ENCODE peak calls at places on chromosomes 7 and 10, in five cellular contexts. Q is A549, Y is HCT116, F is GM23248, H is fibroblast of lung. C is an unnamed sample.

GRCh38 chr7:88357794-88358533 is 51.3 kb upstream of the STEAP4 start:
- DNase-seq in Q (peak), Y (no peak), F (peak), H (no peak), C (peak)

GRCh38 chr10:14560274-14560673 is 214.4 kb downstream of the FAM107B start:
- DNase-seq in Q (peak), Y (peak), F (peak), H (peak), C (no peak)

GRCh38 chr10:21694646-21695045 is 160.6 kb downstream of the MLLT10 start:
- DNase-seq in Q (no peak), Y (no peak), F (no peak), H (peak), C (no peak)

GRCh38 chr10:96767611-96768010 is 47.3 kb upstream of the PIK3AP1 start:
- DNase-seq in Q (no peak), Y (no peak), F (peak), H (no peak), C (no peak)

GRCh38 chr10:17116193-17116592 is 13.4 kb downstream of the CUBN start:
- DNase-seq in Q (no peak), Y (no peak), F (no peak), H (no peak), C (no peak)

GRCh38 chr7:48109848-48110663 is 21.0 kb downstream of the UPP1 start:
- DNase-seq in Q (peak), Y (peak), F (peak), H (peak), C (peak)

GRCh38 chr10:131354380-131354779 is 42.9 kb upstream of the TCERG1L start:
- DNase-seq in Q (no peak), Y (no peak), F (peak), H (no peak), C (no peak)

GRCh38 chr7:134406431-134406830 is 52.5 kb downstream of the AKR1B1 start:
- DNase-seq in Q (no peak), Y (no peak), F (no peak), H (no peak), C (no peak)

GRCh38 chr10:110153396-110153795 is 54.0 kb upstream of the MXI1 start:
- DNase-seq in Q (no peak), Y (no peak), F (no peak), H (no peak), C (no peak)

GRCh38 chr10:78742730-78743615 is 325.8 kb upstream of the ZMIZ1 start:
- DNase-seq in Q (no peak), Y (no peak), F (no peak), H (peak), C (no peak)

GRCh38 chr10:122343936-122344335 is 30.6 kb upstream of the PLEKHA1 start:
- DNase-seq in Q (no peak), Y (no peak), F (no peak), H (no peak), C (no peak)

GRCh38 chr10:129837909-129838582 is 126.0 kb downstream of the EBF3 start:
- DNase-seq in Q (no peak), Y (no peak), F (no peak), H (no peak), C (no peak)

GRCh38 chr7:93145324-93145723 is 2.9 kb downstream of the SAMD9L start:
- DNase-seq in Q (no peak), Y (no peak), F (no peak), H (no peak), C (no peak)

GRCh38 chr10:42690449-42691360 is 52.3 kb upstream of the ZNF33B start:
- DNase-seq in Q (peak), Y (peak), F (no peak), H (no peak), C (no peak)

GRCh38 chr10:78215645-78216044 is 182.0 kb downstream of the RPS24 start:
- DNase-seq in Q (no peak), Y (no peak), F (peak), H (peak), C (no peak)

GRCh38 chr7:142279616-142280015 is 21.8 kb upstream of the PRSS58 start:
- DNase-seq in Q (no peak), Y (no peak), F (no peak), H (no peak), C (no peak)

GRCh38 chr7:3200504-3200903 is 100.5 kb upstream of the SDK1 start:
- DNase-seq in Q (peak), Y (peak), F (peak), H (peak), C (no peak)

DNA sequence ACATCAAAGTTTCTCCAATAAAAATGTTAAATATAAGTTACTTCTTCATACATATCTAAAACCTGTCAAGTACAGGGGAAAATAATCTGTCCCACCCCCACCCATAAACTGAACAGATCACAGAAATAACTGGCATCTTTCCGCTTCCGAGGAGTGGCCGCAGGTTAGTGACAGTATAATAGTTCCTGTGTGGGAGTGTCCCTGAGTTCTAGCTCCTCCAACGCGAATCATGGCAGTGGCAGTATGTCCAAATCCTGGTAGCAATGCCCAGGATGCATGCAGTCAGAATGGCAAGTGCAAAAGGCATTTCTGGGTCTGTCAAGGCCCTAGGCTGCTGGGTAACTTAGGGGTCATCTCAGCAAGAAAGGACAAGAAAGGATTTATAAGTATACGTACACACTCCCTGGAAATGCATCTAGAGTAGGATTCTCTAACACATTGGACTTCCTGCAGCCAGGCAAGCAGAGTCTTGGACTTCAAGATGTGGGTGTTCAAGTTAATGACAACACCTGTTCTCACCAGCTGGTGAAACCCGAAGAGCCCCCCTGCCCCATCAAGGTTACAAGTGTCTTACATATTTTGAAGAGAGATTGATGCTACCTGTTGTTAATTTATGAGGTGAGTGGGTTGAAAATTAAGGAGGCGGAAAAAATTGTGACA is 94.4 kb upstream of the COL1A2 start:
- DNase-seq in Q (peak), Y (no peak), F (peak), H (no peak), C (no peak)
- H3K4me2 ChIP-seq in Q (peak), Y (peak), F (peak), H (peak), C (no peak)

GRCh38 chr7:94368371-94368791 is 26.3 kb upstream of the COL1A2 start:
- DNase-seq in Q (no peak), Y (no peak), F (peak), H (peak), C (no peak)
- H3K4me3 ChIP-seq in Q (no peak), Y (no peak), F (peak), H (no peak), C (no peak)

DNA sequence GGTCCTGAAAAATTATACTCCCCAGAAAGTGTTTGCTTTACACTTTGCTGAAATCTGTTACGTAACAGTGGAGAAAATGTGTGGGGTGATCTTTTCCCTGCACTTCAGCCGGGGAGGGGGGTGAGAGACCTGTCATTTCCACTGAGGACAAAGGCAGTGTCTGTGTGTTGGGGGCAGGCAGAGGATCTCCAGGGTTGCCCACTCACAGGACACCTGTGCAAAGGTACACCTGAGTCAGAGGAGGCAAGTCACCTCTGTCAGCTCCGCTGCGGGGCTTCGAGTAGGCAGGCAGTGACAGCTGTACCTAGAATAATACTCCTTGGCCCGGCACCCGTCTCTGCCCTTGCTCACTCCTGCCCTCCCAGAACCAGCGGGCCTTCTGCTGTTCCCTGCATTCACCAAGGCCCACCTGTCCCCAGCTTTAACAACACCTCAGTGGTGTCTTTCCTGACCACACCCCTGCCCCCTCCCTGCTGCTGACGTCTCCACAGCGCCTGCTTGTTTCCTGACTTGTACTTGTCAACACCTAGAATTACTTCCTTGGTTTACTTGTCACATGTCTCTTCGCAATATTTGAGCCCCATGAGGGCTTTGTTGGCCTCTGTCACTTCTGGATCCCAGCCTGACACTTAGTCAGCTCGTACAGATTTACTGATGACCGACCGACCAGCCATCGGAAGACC is 159.2 kb downstream of the NEURL1 start:
- DNase-seq in Q (no peak), Y (no peak), F (peak), H (no peak), C (no peak)
- H3K4me2 ChIP-seq in Q (no peak), Y (no peak), F (no peak), H (no peak), C (no peak)

DNA sequence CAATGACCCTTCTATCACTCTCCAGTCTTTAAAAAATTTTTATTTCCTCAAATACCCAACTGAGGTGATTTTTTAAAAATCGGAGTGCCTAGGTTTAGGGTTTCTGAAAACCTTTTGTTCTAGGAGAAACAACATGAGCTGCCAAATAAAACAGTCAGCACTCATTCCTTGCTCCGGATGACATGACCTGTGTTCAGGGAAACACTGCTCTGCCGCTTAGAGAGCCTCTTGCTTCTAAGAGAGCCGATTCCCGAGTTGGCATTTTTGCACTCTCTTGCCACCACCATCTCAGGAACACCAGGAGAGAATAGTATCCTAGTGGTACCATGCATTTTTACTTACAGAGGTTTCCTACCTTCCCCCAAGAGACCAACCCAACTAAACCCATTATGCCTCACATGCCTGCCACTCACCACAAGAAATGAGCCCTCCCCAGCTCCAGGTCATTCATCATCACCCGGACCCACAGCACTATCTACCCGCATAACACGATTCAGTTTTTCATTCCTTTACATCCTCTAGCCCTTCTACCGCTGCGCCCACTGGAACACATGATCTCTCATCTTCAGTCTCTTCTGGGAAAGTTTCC is 365.4 kb downstream of the THSD7A start:
- DNase-seq in Q (no peak), Y (no peak), F (no peak), H (no peak), C (no peak)
- H3K4me3 ChIP-seq in Q (no peak), Y (no peak), F (no peak), H (no peak), C (no peak)

GRCh38 chr7:50315739-50316671 is 11.5 kb downstream of the IKZF1 start:
- DNase-seq in Q (no peak), Y (no peak), F (no peak), H (no peak), C (peak)
- H3K4me2 ChIP-seq in Q (no peak), Y (no peak), F (no peak), H (no peak), C (peak)

DNA sequence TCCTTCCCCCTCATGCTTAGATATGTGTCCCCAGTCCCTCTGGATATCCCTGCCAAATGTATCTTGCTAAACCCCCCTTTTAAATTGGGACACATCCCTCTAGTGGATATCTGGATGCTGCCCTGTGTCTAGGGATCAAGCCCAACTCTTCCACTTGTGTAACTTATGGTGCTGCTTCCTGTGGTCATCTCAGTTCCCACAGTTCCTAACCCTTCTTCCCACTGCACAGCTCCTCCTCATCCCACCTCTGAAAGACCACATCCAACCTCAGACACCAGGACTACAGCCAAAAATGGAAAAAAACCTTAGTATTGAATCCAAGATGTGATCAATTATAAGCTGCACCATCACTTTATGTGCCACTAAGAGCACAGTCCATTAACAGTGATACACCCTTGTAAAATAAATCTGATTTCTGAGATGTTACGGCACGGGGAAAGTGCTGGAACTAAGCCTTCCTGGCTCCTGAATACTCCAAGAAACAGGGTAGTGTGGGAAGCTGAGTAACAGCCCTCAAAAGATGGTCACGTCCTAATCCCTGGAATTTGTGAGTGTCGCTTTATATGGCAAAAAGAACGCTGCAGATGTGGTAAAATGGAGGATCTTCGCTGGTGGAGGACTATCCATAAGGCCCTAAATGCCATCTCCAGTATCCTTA is 13.7 kb downstream of the ESYT2 start:
- DNase-seq in Q (no peak), Y (no peak), F (no peak), H (no peak), C (no peak)
- H3K4me3 ChIP-seq in Q (no peak), Y (no peak), F (no peak), H (no peak), C (no peak)

GRCh38 chr10:114515515-114515914 is 111.2 kb upstream of the AFAP1L2 start:
- DNase-seq in Q (no peak), Y (no peak), F (no peak), H (no peak), C (no peak)
- H3K4me2 ChIP-seq in Q (no peak), Y (no peak), F (no peak), H (no peak), C (no peak)

GRCh38 chr7:103941978-103942377 is 47.5 kb downstream of the RELN start:
- DNase-seq in Q (no peak), Y (no peak), F (no peak), H (no peak), C (no peak)

GRCh38 chr7:103940382-103941268 is 48.8 kb downstream of the RELN start:
- DNase-seq in Q (no peak), Y (no peak), F (no peak), H (no peak), C (no peak)

GRCh38 chr7:103949374-103949773 is 40.1 kb downstream of the RELN start:
- DNase-seq in Q (no peak), Y (no peak), F (no peak), H (no peak), C (no peak)

GRCh38 chr7:103947026-103947655 is 42.3 kb downstream of the RELN start:
- DNase-seq in Q (no peak), Y (no peak), F (no peak), H (no peak), C (no peak)

GRCh38 chr7:103944230-103944900 is 45.1 kb downstream of the RELN start:
- DNase-seq in Q (no peak), Y (no peak), F (no peak), H (peak), C (no peak)
- H3K4me3 ChIP-seq in Q (no peak), Y (no peak), F (no peak), H (no peak), C (no peak)

GRCh38 chr10:51020175-51020574 is 54.1 kb upstream of the PRKG1 start:
- DNase-seq in Q (no peak), Y (no peak), F (no peak), H (no peak), C (no peak)

GRCh38 chr10:51010977-51011376 is 63.3 kb upstream of the PRKG1 start:
- DNase-seq in Q (peak), Y (peak), F (peak), H (peak), C (peak)

DNA sequence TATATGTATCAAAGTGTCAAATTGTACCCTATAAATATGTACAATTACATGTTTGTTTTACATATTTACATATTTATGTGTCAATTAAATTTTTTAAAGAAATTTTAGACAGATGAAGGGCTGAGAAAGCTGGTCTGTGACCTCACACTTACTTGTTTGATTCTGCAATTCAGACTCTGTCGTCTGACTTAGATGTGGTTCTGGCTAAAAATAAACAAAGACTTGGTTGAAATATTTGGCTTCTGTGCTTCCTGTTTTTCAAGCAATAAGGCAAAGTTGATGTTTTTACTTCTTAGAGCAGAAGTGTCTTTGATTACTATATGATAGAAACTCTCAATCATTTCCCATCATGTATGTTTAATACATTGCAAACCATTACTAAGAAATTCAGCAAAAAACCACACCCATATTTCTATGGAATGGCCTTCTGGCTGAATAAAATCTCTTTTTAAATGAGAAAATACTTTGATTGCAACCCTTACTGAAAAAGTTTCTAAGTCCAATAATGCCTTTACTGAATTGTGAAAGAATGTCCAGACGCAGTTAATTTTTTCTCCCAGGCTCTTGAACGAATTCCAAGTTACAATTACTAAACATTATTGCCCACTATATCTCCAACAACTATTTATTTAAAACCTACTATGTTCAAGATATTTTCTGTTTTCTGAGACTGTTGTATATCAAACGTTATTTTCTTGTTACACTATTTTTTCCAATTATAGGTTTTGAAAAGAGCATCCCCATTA is 59.4 kb upstream of the PRKG1 start:
- DNase-seq in Q (no peak), Y (no peak), F (peak), H (peak), C (peak)
- H3K4me2 ChIP-seq in Q (no peak), Y (no peak), F (peak), H (peak), C (peak)

C was measured in MM.1S.